ENCODE peak calls at places on chromosomes 4 and X, in four cellular contexts. F, R, X and J are unnamed samples.

GRCh38 chr4:165301833-165302232 is 25.6 kb upstream of the MSMO1 start:
- DNase-seq in X (no peak), R (peak; percentile 9), F (peak; percentile 15), J (no peak)

GRCh38 chrX:126165721-126166401 is at the start of gene DCAF12L2:
- DNase-seq in F (no peak), X (peak; percentile 41), R (no peak), J (no peak)

GRCh38 chrX:20144491-20144890 is 2.9 kb upstream of the EIF1AX start:
- DNase-seq in R (peak; percentile 45), X (no peak), F (no peak), J (no peak)

GRCh38 chrX:148380614-148381561 is 119.5 kb upstream of the AFF2 start:
- DNase-seq in X (no peak), F (no peak), R (peak; percentile 21), J (no peak)

GRCh38 chr4:186936496-186937375 is 213.1 kb upstream of the FAT1 start:
- DNase-seq in R (peak; percentile 89), F (no peak), X (no peak), J (no peak)

GRCh38 chr4:56764775-56765174 is 56.7 kb downstream of the SPINK2 start:
- DNase-seq in X (no peak), R (peak; percentile 62), F (no peak), J (peak; percentile 48)

GRCh38 chr4:88033309-88033708 is 25.9 kb downstream of the PKD2 start:
- DNase-seq in X (peak; percentile 22), R (peak; percentile 63), F (peak; percentile 51), J (peak; percentile 43)

GRCh38 chr4:52911684-52912294 is 49.7 kb downstream of the RASL11B start:
- DNase-seq in F (peak; percentile 64), X (peak; percentile 95), R (peak; percentile 74), J (peak; percentile 87)

GRCh38 chrX:30713061-30713525 is 59.9 kb downstream of the GK start:
- DNase-seq in X (peak; percentile 48), F (peak; percentile 38), R (peak; percentile 72), J (peak; percentile 62)

GRCh38 chrX:17559728-17560379 is 177.4 kb upstream of the SCML1 start:
- DNase-seq in R (peak; percentile 84), X (no peak), F (no peak), J (no peak)

GRCh38 chr4:1459664-1460511 is 53.6 kb upstream of the NKX1-1 start:
- DNase-seq in X (no peak), F (no peak), R (no peak), J (no peak)

GRCh38 chr4:76696109-76696508 is 201.8 kb downstream of the SOWAHB start:
- DNase-seq in R (peak; percentile 64), X (peak; percentile 77), F (no peak), J (no peak)

GRCh38 chr4:7650606-7651400 is 216.1 kb upstream of the PSAPL1 start:
- DNase-seq in F (peak; percentile 65), R (no peak), X (peak; percentile 82), J (peak; percentile 75)

GRCh38 chr4:1500231-1500965 is 94.2 kb upstream of the NKX1-1 start:
- DNase-seq in X (peak; percentile 10), R (no peak), F (no peak), J (peak; percentile 9)

GRCh38 chrX:16213970-16214369 is 46.7 kb downstream of the MAGEB17 start:
- DNase-seq in R (peak; percentile 63), X (no peak), F (no peak), J (no peak)

GRCh38 chrX:16208601-16209000 is 41.3 kb downstream of the MAGEB17 start:
- DNase-seq in R (no peak), X (no peak), F (no peak), J (no peak)

GRCh38 chrX:16212024-16212423 is 44.7 kb downstream of the MAGEB17 start:
- DNase-seq in R (no peak), X (no peak), F (no peak), J (no peak)

GRCh38 chrX:16215660-16216059 is 48.4 kb downstream of the MAGEB17 start:
- DNase-seq in R (no peak), F (no peak), X (no peak), J (no peak)

GRCh38 chrX:16212436-16212835 is 45.2 kb downstream of the MAGEB17 start:
- DNase-seq in R (no peak), X (no peak), F (peak; percentile 7), J (no peak)
- TF ChIP-seq CTCF in R (peak; percentile 23), X (no peak), F (peak; percentile 48), J (peak; percentile 42)

DNA sequence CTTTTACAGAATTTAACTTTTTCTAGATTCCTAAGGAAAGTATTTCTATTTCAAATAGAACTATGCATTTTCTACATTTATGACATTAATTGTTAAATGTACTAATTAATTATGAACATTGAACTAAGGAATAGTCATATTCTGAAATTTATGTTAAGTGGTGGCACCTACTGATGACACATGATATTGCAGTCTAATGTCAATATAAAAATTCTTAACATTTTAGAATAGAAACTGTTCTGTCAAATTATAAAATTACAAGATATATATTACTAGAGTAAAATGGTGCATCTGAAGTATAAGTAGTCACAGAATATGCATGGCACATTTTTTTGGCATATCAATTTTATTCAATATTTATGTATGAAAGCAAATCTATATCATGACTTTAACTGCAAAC is 40.2 kb upstream of the NDNF start:
- DNase-seq in F (no peak), X (no peak), R (no peak), J (no peak)
- TF ChIP-seq CTCF in F (peak; percentile 3), X (no peak), R (peak; percentile 58), J (no peak)

DNA sequence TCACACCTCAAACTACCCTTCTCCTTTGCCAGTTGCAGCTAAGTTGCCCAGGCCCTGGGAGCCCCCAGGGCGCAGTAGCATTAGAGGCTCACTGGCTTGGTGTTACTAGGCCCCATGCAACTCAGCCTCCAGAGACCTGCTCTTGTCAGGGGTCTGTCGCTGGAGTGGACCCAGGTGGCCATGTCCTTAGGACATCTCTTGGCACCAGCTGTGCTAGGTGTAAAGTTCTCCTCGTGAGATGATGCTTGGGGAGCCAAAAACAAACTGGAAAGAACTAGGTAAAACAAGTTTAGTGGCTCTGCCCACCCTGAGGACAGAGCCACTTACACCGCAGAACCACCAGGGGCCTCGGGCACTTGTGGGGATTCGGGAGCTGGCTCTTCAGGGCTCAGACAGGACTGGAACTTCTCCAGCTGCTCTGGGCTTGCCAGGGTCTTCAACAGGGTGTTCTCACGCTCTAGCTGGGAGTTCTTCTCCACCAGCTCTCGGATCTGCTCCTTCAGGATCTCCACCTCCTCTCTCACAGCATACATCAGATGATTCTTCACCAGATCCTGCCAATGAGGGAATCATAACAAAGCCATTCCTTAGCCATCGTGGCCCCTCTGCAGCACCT is 61.3 kb downstream of the TSC22D3 start:
- DNase-seq in R (peak; percentile 8), X (no peak), F (no peak), J (no peak)
- TF ChIP-seq CTCF in R (peak; percentile 19), X (no peak), F (no peak), J (no peak)

DNA sequence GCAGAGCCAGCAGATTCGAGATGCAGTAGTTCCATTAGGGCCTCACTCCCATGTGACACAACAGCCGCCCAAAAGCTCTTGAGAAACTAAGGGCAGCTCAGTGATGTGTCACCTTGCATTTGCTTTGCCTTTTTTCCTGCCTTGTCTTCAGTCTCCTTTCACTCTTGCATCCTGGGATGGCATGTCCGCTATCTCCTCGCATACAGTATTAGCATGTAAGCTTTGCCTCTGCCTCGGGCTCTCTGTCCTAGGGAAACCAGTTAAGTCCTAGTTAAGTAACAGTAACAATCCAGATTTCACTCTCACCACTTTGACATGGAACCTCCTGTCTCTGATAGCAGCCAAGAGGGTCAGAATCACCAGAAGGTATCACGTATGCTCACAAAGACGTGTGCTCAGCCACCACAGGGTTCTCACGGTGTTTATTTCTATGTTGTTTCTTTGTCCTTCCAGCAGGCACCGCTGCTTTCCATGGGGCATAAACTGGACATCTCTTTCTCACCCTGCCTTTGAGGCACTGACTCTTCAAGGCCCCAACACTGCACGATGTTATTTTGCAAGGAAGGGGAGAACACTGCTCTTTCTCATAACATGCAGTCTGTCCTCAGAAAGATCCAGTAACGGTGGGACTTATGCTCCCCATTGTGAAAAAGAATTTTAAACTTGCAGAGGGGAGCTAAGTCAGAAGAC is 26.7 kb upstream of the SORBS2 start:
- DNase-seq in F (no peak), R (peak; percentile 3), X (no peak), J (no peak)
- TF ChIP-seq CTCF in F (no peak), R (no peak), X (no peak), J (no peak)

DNA sequence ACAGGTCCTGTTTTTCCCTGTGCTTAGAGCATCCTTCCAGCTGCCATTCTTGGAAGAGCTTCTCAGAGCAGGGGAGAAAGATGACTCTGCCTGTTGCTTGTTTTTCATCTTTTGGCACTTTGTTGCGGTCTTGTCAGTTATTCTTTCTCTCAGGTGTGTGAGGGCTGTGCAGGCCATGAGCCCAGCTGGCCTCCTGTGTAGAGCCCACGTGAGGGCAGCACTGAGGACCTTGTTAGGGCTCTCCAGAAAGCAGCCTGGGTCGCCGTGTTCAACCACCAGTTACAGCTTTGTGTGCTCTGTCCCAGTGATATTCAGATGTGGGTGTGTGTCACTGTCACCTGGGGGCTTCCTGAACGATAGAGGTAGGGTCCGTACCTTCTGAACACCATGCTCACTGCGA is 52.8 kb downstream of the NOP14 start:
- DNase-seq in X (peak; percentile 31), F (peak; percentile 42), R (no peak), J (no peak)
- TF ChIP-seq CTCF in X (no peak), F (peak; percentile 48), R (peak; percentile 14), J (peak; percentile 55)

GRCh38 chr4:143202824-143203223 is 18.1 kb downstream of the USP38 start:
- DNase-seq in X (no peak), F (no peak), R (no peak), J (no peak)
- TF ChIP-seq CTCF in X (no peak), F (no peak), R (peak; percentile 46), J (no peak)

GRCh38 chr4:14965071-14965470 is 37.2 kb upstream of the CPEB2 start:
- DNase-seq in X (no peak), F (no peak), R (no peak), J (no peak)
- TF ChIP-seq CTCF in X (no peak), F (no peak), R (no peak), J (no peak)

GRCh38 chrX:150542846-150543229 is 25.6 kb upstream of the MTM1 start:
- DNase-seq in F (no peak), R (no peak), X (no peak), J (no peak)

GRCh38 chrX:150543230-150544155 is 24.9 kb upstream of the MTM1 start:
- DNase-seq in F (no peak), X (no peak), R (no peak), J (peak; percentile 22)

GRCh38 chrX:150544835-150545790 is 23.3 kb upstream of the MTM1 start:
- DNase-seq in R (no peak), F (no peak), X (no peak), J (no peak)

GRCh38 chrX:150546711-150547153 is 21.7 kb upstream of the MTM1 start:
- DNase-seq in R (no peak), F (no peak), X (no peak), J (no peak)

DNA sequence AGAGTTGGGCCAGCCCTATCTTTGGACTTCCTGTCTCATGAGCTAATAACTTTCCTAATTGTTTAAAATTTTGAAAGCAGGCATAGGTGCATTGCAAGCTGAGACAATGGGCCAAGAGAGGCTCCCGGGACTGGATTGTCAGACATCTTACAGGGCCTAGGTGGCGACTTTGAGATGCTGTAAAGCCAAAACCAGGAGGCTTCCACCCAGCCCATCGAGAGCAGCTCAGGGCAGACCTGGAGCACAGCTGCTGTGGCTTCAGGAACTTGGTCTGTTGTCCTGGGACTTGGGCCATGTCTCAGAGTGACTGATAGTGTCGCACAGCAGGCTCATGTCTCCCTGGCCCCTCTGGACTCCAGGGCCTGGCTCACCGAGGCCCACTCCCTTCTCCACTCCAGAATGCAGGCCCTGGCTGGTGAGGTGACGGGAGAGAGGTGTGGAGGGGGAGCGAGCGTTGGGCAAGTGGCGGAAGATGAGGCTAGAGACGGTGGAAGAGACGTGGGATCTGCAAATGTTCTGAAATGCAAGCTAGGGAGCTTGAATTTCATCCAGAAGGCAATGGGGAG is 24.1 kb upstream of the MTM1 start:
- DNase-seq in R (no peak), F (peak; percentile 20), X (peak; percentile 35), J (no peak)
- TF ChIP-seq CTCF in R (no peak), F (peak; percentile 31), X (no peak), J (peak; percentile 18)

GRCh38 chrX:77894921-77895886 is at the start of gene MAGT1:
- DNase-seq in R (peak; percentile 96), F (peak; percentile 90), X (peak; percentile 86), J (peak; percentile 92)
- TF ChIP-seq CTCF in R (no peak), F (no peak), X (no peak), J (no peak)